ENCODE peak calls at places on chromosomes 6 and 20, in six cellular contexts. B, D, L, G, X and T are unnamed samples.

GRCh38 chr20:52411611-52412010 is 220.0 kb upstream of the ZFP64 start:
- DNase-seq in X (no peak), L (no peak), B (no peak), D (no peak), G (no peak), T (no peak)

GRCh38 chr6:163460307-163460782 is 45.8 kb downstream of the QKI start:
- DNase-seq in L (no peak), G (no peak), D (peak; percentile 42), B (no peak), X (no peak), T (no peak)

GRCh38 chr6:72748759-72749158 is 126.9 kb downstream of the KCNQ5 start:
- DNase-seq in D (peak; percentile 84), B (no peak), X (no peak), G (no peak), L (peak; percentile 98), T (no peak)

GRCh38 chr6:130906736-130907381 is 79.7 kb downstream of the SMLR1 start:
- DNase-seq in X (no peak), D (peak; percentile 88), G (no peak), B (no peak), L (peak; percentile 73), T (no peak)

GRCh38 chr6:48111143-48111506 is at the start of gene PTCHD4:
- DNase-seq in B (peak; percentile 59), L (peak; percentile 97), D (peak; percentile 48), X (peak; percentile 76), G (no peak), T (no peak)

GRCh38 chr6:134421496-134421895 is 103.6 kb upstream of the SGK1 start:
- DNase-seq in G (no peak), B (no peak), X (no peak), D (peak; percentile 86), L (no peak), T (no peak)

GRCh38 chr20:51424270-51425041 is 118.1 kb downstream of the NFATC2 start:
- DNase-seq in L (no peak), D (no peak), G (no peak), B (no peak), X (no peak), T (no peak)

GRCh38 chr6:157976345-157977175 is 5.1 kb upstream of the SYNJ2 start:
- DNase-seq in X (no peak), L (no peak), D (no peak), G (no peak), B (no peak), T (no peak)

GRCh38 chr20:43837856-43838702 is 76.6 kb upstream of the TOX2 start:
- DNase-seq in L (no peak), G (no peak), D (no peak), B (no peak), X (no peak), T (no peak)

GRCh38 chr20:43838703-43839060 is 76.0 kb upstream of the TOX2 start:
- DNase-seq in B (no peak), D (no peak), X (no peak), G (no peak), L (no peak), T (no peak)

GRCh38 chr20:43839793-43840199 is 74.9 kb upstream of the TOX2 start:
- DNase-seq in L (no peak), X (no peak), B (no peak), D (no peak), G (no peak), T (no peak)

GRCh38 chr20:43842126-43843020 is 72.3 kb upstream of the TOX2 start:
- DNase-seq in D (no peak), G (no peak), X (no peak), B (no peak), L (no peak), T (no peak)

DNA sequence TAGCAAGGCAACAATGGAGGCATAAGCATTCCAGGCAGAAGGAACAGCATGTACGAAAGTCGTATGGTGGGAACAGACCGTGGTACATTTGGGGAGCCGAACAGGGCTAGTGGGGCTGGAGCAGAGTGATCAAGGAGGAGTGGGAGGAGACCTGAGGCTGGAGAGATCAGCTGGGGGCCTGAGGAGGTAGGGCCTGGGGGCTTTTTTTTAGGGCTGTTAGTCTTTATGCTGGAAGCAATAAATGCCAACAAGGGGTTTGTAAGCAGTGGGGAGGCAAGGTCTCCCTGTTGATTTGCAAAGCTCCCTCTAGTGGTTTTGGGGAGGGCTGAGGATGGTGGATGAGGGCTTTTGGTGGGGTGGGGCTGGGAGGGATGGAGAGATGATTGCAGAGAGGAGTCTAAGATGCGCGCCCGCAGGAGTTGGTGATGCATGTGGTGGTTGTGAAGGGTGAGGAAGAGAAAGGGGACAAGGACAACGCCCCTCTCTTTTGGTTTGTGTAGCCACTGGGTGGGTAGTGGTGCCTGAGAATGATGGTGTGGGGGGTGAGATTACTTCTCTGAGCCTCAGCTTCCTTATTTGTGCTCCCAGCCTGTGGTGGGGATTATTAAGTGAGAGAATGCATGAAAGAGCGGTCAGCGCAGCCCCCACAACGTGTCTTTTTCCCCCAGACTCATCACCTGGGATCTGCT is 74.1 kb upstream of the TOX2 start:
- DNase-seq in B (peak; percentile 83), D (peak; percentile 29), G (peak; percentile 71), L (no peak), X (peak; percentile 68), T (no peak)
- H3K4me2 ChIP-seq in B (no peak overlapping the region), D (no peak overlapping the region), G (no peak overlapping the region), L (no peak overlapping the region), X (no peak overlapping the region), T (no peak overlapping the region)

DNA sequence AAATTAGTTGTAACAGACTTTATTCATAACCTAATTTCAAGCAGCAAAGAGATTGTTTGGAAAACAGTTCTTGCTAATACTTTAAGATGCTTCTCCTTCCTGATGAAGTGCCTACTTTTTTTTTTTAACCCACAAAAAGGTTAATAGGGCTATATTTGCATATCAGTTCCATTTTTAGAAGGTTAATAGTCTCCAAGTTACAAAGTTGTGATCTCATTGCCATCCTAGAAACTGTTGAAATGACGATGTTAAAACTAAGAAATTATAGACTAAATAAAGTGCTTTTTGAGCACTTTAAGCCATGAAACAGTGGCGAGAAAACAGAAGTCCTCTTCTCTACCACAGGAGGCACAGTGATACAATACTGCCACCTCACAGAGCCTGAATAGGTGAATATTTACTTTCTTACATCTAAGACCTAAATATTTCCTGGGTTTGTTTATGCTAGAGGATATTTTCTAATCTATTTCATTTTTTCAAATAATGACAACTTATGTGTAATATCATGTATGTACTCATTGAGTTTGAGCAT is 5.3 kb downstream of the RNF144B start:
- DNase-seq in X (no peak), B (no peak), D (no peak), G (no peak), L (no peak), T (no peak)
- TF ChIP-seq CTCF in X (peak; percentile 42), B (peak; percentile 31), D (no peak), G (no peak), L (no peak), T (no peak)

GRCh38 chr6:3455490-3456394 is 1.1 kb downstream of the SLC22A23 start:
- DNase-seq in D (no peak), B (peak; percentile 54), X (peak; percentile 44), G (peak; percentile 41), L (peak; percentile 30), T (peak; percentile 40)

GRCh38 chr6:3454206-3455016 is 2.4 kb downstream of the SLC22A23 start:
- DNase-seq in D (no peak), X (no peak), G (no peak), L (peak; percentile 24), B (no peak), T (no peak)

GRCh38 chr6:3451498-3451897 is 5.4 kb downstream of the SLC22A23 start:
- DNase-seq in X (no peak), D (no peak), G (no peak), B (no peak), L (no peak), T (no peak)

GRCh38 chr6:3455121-3455489 is 1.7 kb downstream of the SLC22A23 start:
- DNase-seq in G (peak; percentile 54), D (no peak), L (peak; percentile 48), B (no peak), X (no peak), T (peak; percentile 51)

GRCh38 chr6:3453410-3453809 is 3.4 kb downstream of the SLC22A23 start:
- DNase-seq in D (no peak), G (peak; percentile 39), B (no peak), X (no peak), L (no peak), T (no peak)
- H3K4me2 ChIP-seq in D (no peak overlapping the region), G (peak overlapping the region; percentile 82), B (peak overlapping the region; percentile 94), X (peak overlapping the region; percentile 86), L (peak overlapping the region; percentile 100), T (peak overlapping the region; percentile 91)

GRCh38 chr20:61346996-61347906 is 95.2 kb downstream of the CDH4 start:
- DNase-seq in D (no peak), B (no peak), G (no peak), X (no peak), L (no peak), T (no peak)
- TF ChIP-seq CTCF in D (no peak), B (no peak), G (no peak), X (no peak), L (no peak), T (no peak)

DNA sequence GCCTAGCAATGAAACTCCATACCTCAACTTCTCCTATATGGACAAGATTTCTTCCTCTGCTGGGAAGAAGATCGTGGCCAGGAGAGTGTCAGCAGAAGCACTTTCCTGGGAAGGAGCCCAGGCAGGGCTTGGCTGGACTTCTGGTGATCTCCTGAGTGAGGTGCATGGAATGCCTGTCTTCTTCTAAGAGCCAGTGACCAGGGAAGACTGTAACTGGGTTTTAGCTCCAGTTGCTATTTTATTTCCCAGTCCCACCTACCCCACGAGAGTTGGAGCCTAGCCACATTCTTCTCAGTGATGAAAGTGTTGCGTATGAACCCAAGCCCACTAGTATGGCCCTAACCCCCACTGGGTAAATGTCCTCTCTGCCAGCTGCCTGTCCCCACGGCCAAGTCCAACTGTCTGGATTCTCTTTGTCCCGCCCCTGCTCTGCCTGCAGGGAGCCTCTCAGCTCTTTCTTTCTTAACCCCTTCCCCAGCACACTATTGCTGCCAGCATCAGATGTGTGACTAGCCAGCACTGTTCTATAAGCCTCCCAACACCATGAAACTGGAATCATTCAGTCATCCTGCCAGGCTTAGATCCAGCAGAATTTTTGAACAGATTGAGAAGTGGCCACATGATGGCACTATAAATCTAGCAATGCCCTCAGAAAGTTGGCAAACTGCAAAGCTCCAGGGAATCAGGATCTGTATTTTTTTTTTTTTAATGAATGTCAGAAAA is 69.8 kb upstream of the FAM184A start:
- DNase-seq in B (peak; percentile 68), G (peak; percentile 47), X (peak; percentile 33), D (peak; percentile 83), L (peak; percentile 70), T (peak; percentile 71)
- H3K4me2 ChIP-seq in B (no peak overlapping the region), G (peak overlapping the region; percentile 70), X (no peak overlapping the region), D (peak overlapping the region; percentile 0), L (peak overlapping the region; percentile 68), T (peak overlapping the region; percentile 53)